ENCODE peak calls at places on chromosomes 13 and 19, in six cellular contexts. L is pulmonary artery endothelial cell; P is NCI-H2029; R is Peyer's patch; G is kidney glomerular epithelial cell; C is stimulated activated CD4-positive, alpha-beta T cell treated with anti-CD3 and anti-CD28 coated beads, Interleukin-4, amount 100 ng/mL, for 24 hours. F is an unnamed sample.

GRCh38 chr13:35127466-35127865 is 185.4 kb downstream of the NBEA start:
- DNase-seq in L (no peak), P (no peak), R (no peak), G (no peak), C (no peak), F (no peak)

GRCh38 chr19:4303778-4304508 is 455 bp upstream of the FSD1 start:
- DNase-seq in L (no peak), P (no peak), R (peak), G (no peak), C (no peak), F (no peak)

GRCh38 chr13:100100115-100100879 is 11.4 kb downstream of the PCCA start:
- DNase-seq in L (peak), P (no peak), R (no peak), G (peak), C (no peak), F (no peak)

GRCh38 chr19:6739884-6740588 is 556 bp downstream of the TRIP10 start:
- DNase-seq in L (no peak), P (no peak), R (peak), G (no peak), C (peak), F (peak)

GRCh38 chr13:93945621-93946020 is 533.9 kb downstream of the DCT start:
- DNase-seq in L (no peak), P (no peak), R (no peak), G (no peak), C (no peak), F (no peak)

GRCh38 chr19:48608798-48609263 is 2.3 kb downstream of the SPACA4 start:
- DNase-seq in L (no peak), P (peak), R (peak), G (no peak), C (peak), F (peak)

GRCh38 chr13:24693862-24694471 is 13.8 kb downstream of the ATP12A start:
- DNase-seq in L (no peak), P (peak), R (peak), G (peak), C (peak), F (peak)

GRCh38 chr13:43006893-43007631 is 15.0 kb upstream of the EPSTI1 start:
- DNase-seq in L (no peak), P (no peak), R (no peak), G (no peak), C (no peak), F (no peak)

GRCh38 chr13:98503175-98504028 is 73.5 kb downstream of the STK24 start:
- DNase-seq in L (no peak), P (no peak), R (peak), G (peak), C (no peak), F (no peak)

F was measured in GM13977.